ENCODE peak calls at places on chromosomes 5 and 9, in five cellular contexts. U is K562, Q is heart left ventricle, S is uterus, K is HepG2. D is an unnamed sample. For H3K36me3, the result is how much of the 10 kb centered on the place peaks cover.

GRCh38 chr9:15400281-15400941 is 22.3 kb upstream of the SNAPC3 start:
- DNase-seq in K (no peak), Q (no peak), S (no peak), U (no peak), D (no peak)

GRCh38 chr5:123776761-123777160 is 264.8 kb downstream of the CSNK1G3 start:
- DNase-seq in K (no peak), Q (no peak), S (no peak), U (no peak), D (no peak)

GRCh38 chr9:128913048-128913900 is 7.5 kb upstream of the PHYHD1 start:
- DNase-seq in K (no peak), U (no peak), S (no peak), Q (no peak), D (no peak)

GRCh38 chr5:10602031-10602806 is 38.3 kb downstream of the ANKRD33B start:
- DNase-seq in K (no peak), U (peak), Q (no peak), S (no peak), D (peak)

GRCh38 chr9:88198346-88198807 is 60.1 kb upstream of the SPATA31C2 start:
- DNase-seq in K (no peak), S (peak), Q (no peak), U (no peak), D (no peak)

GRCh38 chr5:38515648-38516047 is 40.8 kb downstream of the LIFR start:
- DNase-seq in K (peak), U (peak), Q (no peak), S (peak), D (no peak)

GRCh38 chr9:121619566-121619965 is 31.9 kb upstream of the DAB2IP start:
- DNase-seq in Q (no peak), U (no peak), K (no peak), S (no peak), D (no peak)

GRCh38 chr5:136631176-136631575 is 265.8 kb upstream of the TRPC7 start:
- DNase-seq in S (no peak), K (no peak), Q (no peak), U (peak), D (no peak)

GRCh38 chr9:34047864-34048729 is 590 bp downstream of the UBAP2 start:
- DNase-seq in U (peak), K (peak), Q (no peak), S (peak), D (peak)

GRCh38 chr5:132486318-132487094 is 4.1 kb downstream of the IRF1 start:
- DNase-seq in Q (peak), U (no peak), S (peak), K (no peak), D (no peak)

GRCh38 chr5:122237906-122238305 is 74.1 kb upstream of the SNCAIP start:
- DNase-seq in K (no peak), U (no peak), S (no peak), Q (no peak), D (no peak)

GRCh38 chr5:178673801-178674200 is 47.0 kb upstream of the CLK4 start:
- DNase-seq in K (no peak), Q (no peak), S (no peak), U (no peak), D (no peak)

GRCh38 chr5:181283347-181283746 is 22.4 kb upstream of the TRIM52 start:
- DNase-seq in K (no peak), Q (no peak), S (no peak), U (no peak), D (no peak)

GRCh38 chr5:143206194-143207053 is 197.1 kb downstream of the NR3C1 start:
- DNase-seq in U (no peak), K (no peak), S (no peak), Q (no peak), D (no peak)

GRCh38 chr5:171418982-171419662 is at the start of gene FGF18:
- DNase-seq in S (peak), U (peak), K (peak), Q (peak), D (peak)

GRCh38 chr5:143037708-143038107 is 267.5 kb downstream of the ARHGAP26 start:
- DNase-seq in Q (no peak), U (no peak), S (no peak), K (no peak), D (no peak)

GRCh38 chr5:44814761-44815160 is 6.0 kb downstream of the MRPS30 start:
- DNase-seq in S (no peak), K (no peak), U (no peak), Q (no peak), D (no peak)
- H3K36me3 ChIP-seq in S (under half), K (under half), U (half or more), Q (under half), D (under half)

DNA sequence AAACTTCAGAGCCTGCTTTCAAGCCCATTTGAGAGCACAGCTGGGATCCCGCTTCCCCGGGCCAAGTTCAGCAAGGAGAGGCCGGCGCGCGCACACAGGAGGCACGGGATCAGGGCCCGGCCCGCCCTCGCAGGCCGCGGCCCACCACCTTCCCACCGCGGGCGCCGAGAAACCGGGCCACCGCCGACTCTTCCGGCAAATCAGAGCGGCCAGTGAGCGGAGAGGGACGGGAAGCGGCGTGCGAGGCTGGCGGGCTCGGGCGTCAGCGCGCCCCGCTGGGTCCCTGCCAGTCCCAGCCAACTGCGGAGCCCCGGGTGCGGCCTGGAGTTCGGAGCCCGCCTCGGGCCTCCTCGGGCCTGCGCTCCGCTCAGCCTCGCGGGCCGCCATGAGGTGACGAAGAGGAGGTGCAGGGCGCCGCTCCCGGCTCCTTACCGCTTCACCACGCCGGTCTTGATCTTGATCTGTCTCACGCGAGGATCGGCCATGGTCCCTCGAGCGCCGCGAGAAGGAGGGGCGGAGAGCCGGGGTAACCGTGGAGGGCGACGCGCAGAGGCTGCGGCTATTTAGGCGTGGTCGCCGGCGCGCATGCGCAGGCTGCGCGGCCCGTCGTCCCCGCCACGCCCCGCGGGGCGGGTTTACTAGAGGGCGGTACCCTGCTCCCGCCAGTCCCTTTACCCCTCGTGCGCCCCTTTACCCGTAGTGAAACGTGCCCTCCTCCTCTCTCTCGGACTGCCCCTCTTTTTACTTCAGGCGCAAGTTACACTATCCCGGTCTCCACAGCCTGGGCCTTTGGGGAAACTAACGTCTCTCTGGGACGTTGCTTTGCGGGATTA is at the start of gene TBCA:
- DNase-seq in Q (peak), U (peak), K (peak), S (peak), D (peak)
- TF ChIP-seq POLR2A in Q (no peak), U (peak), K (peak), S (peak), D (peak)

DNA sequence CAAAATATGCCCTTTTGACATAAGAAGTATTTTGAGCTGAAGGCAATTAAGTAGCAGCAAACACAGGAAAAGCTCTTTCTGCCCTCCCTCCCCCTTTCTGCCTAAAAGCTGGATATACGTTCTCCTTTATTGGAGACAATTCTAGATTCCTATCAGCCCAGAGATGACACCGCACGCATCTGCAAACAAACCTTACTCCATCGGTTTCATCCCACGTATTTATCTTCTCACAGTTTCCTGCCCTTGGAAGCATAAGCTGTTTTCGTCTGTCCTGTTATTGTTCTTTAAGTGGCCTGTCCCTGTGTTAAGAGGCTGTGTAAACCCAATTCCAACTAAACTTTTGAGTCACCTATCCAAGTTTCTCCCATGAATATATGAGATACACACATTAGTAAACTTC is 11.8 kb downstream of the TBC1D9B start:
- DNase-seq in K (no peak), Q (no peak), S (no peak), U (no peak), D (no peak)
- H3K36me3 ChIP-seq in K (half or more), Q (under half), S (under half), U (half or more), D (under half)

DNA sequence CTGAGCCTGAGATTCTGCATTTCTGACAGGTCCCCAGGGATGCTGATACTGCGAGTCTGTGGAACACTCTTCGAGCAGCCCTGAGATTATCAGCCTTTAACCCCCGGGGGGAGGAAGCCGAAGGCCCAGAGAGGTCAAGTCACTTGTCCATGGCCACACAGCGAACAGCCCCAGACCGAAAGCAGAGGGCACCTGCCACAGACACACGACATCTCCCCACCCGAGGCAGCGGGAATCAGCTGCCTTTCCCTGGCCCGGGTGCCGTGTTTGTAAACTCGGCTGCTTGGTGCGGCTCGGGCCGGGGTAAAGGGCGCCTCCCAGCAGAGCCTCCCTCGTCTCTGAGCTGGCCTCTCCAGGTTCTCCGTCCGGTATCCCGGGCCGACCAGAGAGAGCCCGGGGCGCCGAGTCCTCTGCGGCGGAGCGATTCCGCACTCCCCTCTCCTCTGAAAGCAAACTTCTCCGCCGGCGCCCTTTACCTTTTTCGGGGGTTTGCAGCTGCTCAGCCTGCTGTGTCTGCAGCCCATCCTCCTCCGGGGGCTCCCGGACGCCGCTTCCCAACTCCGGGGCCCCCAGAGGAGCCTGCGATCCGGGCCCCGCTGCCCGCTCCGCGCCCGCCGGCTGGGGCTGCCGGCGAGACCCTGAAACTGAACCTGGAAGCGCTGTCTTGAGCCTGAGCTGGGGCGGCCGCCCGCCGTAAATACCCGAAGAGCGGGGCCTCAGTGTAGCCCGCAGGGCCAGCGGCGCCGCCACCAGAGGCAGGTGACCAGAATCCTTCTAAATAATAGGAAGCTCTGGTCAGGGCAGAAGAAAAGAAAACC is at the start of gene CCDC69:
- DNase-seq in Q (peak), K (peak), U (peak), S (peak), D (peak)
- TF ChIP-seq POLR2A in Q (peak), K (peak), U (peak), S (peak), D (peak)

DNA sequence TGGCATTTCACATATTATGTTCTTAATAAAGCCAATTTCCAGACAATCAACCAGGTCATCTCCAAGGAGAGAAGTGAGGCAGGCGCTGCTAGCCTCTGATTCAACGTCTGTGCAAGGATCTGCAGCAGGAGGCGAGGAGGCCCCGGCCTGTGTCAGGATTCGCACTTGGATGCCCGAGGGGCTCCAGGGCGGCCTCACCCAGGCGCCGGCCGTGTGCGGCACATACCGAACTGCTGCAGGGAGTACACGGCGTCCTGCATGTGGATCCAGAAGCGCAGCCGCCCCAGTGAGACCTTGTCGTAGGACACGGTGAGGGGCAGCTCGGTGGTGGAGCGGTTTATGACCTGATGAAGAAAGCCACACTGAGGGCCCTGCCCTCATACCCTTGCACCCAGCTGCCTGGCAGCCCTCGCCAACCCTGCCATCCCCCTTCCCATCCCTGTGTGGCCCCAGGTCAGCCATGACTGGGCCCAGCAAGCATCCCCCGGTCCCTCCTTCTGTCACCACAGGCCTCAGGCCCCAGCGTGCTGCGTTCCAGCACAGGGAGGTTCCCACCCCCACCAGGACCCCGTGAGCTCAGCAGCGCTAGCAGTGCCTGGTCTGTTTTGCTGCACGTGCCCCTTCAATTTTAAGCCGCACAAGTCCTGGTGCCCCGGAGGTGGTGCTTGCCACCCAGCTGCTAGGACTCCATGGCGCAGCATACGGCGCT is 9.9 kb downstream of the CLPTM1L start:
- DNase-seq in Q (peak), U (no peak), K (no peak), S (no peak), D (no peak)
- H3K36me3 ChIP-seq in Q (under half), U (half or more), K (half or more), S (under half), D (half or more)

GRCh38 chr5:65624025-65624569 is at the start of gene TRIM23:
- DNase-seq in K (peak), S (peak), U (peak), Q (peak), D (peak)
- TF ChIP-seq POLR2A in K (peak), S (no peak), U (peak), Q (no peak), D (peak)

GRCh38 chr9:5721279-5722087 is 92.6 kb downstream of the RIC1 start:
- DNase-seq in Q (no peak), S (no peak), K (peak), U (no peak), D (no peak)
- H3K36me3 ChIP-seq in Q (under half), S (under half), K (under half), U (under half), D (under half)

DNA sequence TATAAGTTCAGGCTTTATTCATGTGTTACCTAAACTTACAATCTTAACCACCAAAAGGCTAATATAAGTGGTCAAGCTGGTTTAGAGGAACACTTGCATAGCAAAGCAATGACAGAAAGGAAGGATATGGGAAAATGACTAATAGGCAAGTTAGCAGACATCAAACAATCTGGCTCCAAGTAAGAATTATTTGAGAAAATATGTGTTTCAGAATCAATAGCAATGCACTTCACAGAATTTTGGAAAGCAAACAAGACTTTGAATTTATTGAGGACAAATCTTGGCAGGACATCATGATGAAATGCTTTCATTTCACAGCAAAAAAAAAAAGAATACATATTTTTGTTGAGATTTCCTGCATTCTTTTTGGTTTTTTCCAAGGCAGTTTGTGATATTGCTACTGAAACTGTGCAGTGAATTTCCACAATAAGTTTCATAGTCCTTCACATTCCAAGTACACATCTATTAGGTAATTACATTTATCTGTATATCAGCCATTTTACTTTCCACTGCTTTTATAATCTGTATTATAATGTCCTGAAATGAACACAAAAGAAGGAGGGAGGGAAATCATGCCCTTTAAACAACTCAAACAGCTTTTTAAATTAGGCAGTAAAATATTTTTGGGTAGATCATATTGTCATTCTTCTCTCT is 417.9 kb downstream of the NR2F1-AS1 start:
- DNase-seq in S (no peak), U (no peak), K (no peak), Q (no peak), D (no peak)
- TF ChIP-seq POLR2A in S (no peak), U (no peak), K (no peak), Q (no peak), D (no peak)

DNA sequence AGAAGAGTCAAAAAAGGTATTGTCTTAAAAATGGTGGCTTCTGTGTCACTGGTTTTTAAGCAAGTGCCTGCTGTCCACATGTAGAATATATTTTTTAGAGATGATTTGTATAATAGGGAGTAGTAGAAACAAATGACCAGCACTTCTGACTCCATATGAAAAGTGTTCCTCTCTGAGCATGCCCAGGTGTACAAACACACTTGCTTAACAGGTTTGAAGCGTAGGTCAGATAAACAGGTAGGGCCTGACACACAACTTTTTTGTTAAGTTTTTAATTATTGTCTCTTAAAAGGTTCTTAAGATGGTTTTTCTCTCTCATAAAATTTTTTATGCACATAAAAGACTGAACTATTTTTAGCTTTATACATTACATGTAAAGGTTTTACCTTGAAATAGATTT is 352.9 kb downstream of the LRRC70 start:
- DNase-seq in U (no peak), K (no peak), Q (no peak), S (no peak), D (no peak)
- H3K36me3 ChIP-seq in U (under half), K (under half), Q (under half), S (under half), D (under half)